ENCODE peak calls at places on chromosomes 13 and 19, in five cellular contexts. O, D, L, V and N are unnamed samples.

GRCh38 chr13:110923777-110924638 is 9.1 kb upstream of the ANKRD10 start:
- DNase-seq in O (no peak), D (no peak), L (no peak), V (no peak), N (no peak)

GRCh38 chr19:46990998-46991676 is 28.5 kb upstream of the NPAS1 start:
- DNase-seq in O (peak; percentile 88), D (no peak), L (peak; percentile 61), V (peak; percentile 50), N (peak; percentile 24)

GRCh38 chr19:48632692-48633147 is 4.5 kb downstream of the DBP start:
- DNase-seq in O (peak; percentile 39), D (no peak), L (no peak), V (no peak), N (no peak)

GRCh38 chr19:18430417-18431144 is 7.4 kb downstream of the ISYNA1 start:
- DNase-seq in O (no peak), D (no peak), L (no peak), V (no peak), N (no peak)

GRCh38 chr13:29515372-29515771 is 80.1 kb downstream of the SLC7A1 start:
- DNase-seq in O (no peak), D (no peak), L (no peak), V (no peak), N (no peak)

GRCh38 chr19:18775586-18776287 is 15.4 kb downstream of the COMP start:
- DNase-seq in O (no peak), D (peak; percentile 15), L (no peak), V (no peak), N (no peak)

GRCh38 chr19:1251503-1252220 is 3.3 kb downstream of the MIDN start:
- DNase-seq in O (no peak), D (no peak), L (no peak), V (no peak), N (no peak)

GRCh38 chr19:58558623-58559274 is 338 bp upstream of the UBE2M start:
- DNase-seq in O (peak; percentile 99), D (peak; percentile 99), L (peak; percentile 100), V (peak; percentile 100), N (no peak)

GRCh38 chr13:45511310-45512147 is 46.8 kb downstream of the COG3 start:
- DNase-seq in O (peak; percentile 60), D (no peak), L (no peak), V (no peak), N (peak; percentile 70)

GRCh38 chr19:19528721-19529490 is at the start of gene YJEFN3:
- DNase-seq in O (peak; percentile 75), D (no peak), L (no peak), V (no peak), N (no peak)

GRCh38 chr13:65836066-65836465 is 1394.1 kb downstream of the PCDH9 start:
- DNase-seq in O (no peak), D (no peak), L (no peak), V (no peak), N (no peak)

GRCh38 chr19:17751103-17751911 is at the start of gene FCHO1:
- DNase-seq in O (no peak), D (no peak), L (peak; percentile 84), V (peak; percentile 79), N (no peak)

GRCh38 chr19:47658431-47659383 is 49.8 kb downstream of the BICRA start:
- DNase-seq in O (no peak), D (no peak), L (no peak), V (no peak), N (no peak)

GRCh38 chr13:110319397-110319773 is 12.3 kb downstream of the COL4A2 start:
- DNase-seq in O (no peak), D (no peak), L (no peak), V (no peak), N (no peak)

GRCh38 chr13:98032168-98032567 is 78.7 kb downstream of the IPO5 start:
- DNase-seq in O (peak; percentile 23), D (no peak), L (no peak), V (no peak), N (no peak)

GRCh38 chr13:79528759-79529191 is 47.8 kb downstream of the NDFIP2 start:
- DNase-seq in O (no peak), D (no peak), L (no peak), V (no peak), N (no peak)

GRCh38 chr13:45301263-45301662 is 39.7 kb downstream of the TPT1 start:
- DNase-seq in O (no peak), D (no peak), L (no peak), V (no peak), N (no peak)

GRCh38 chr13:90414691-90415596 is 932.5 kb upstream of the MIR17HG start:
- DNase-seq in O (no peak), D (no peak), L (no peak), V (no peak), N (no peak)

GRCh38 chr19:1252221-1252817 is 3.9 kb downstream of the MIDN start:
- DNase-seq in O (no peak), D (no peak), L (peak; percentile 54), V (no peak), N (no peak)

GRCh38 chr19:18009412-18010066 is 1.6 kb downstream of the ARRDC2 start:
- DNase-seq in O (no peak), D (no peak), L (peak; percentile 41), V (no peak), N (no peak)

GRCh38 chr19:50203281-50204080 is at the start of gene MYH14:
- DNase-seq in O (peak; percentile 94), D (peak; percentile 87), L (peak; percentile 21), V (peak; percentile 2), N (peak; percentile 93)

GRCh38 chr19:46618670-46619231 is 6.1 kb downstream of the PTGIR start:
- DNase-seq in O (no peak), D (no peak), L (no peak), V (no peak), N (no peak)

GRCh38 chr13:44930907-44931676 is 58.2 kb downstream of the NUFIP1 start:
- DNase-seq in O (peak; percentile 24), D (no peak), L (no peak), V (no peak), N (no peak)

GRCh38 chr13:50382951-50383350 is 367.7 kb downstream of the KCNRG start:
- DNase-seq in O (no peak), D (no peak), L (no peak), V (no peak), N (no peak)

GRCh38 chr19:38082256-38083118 is 141.5 kb downstream of the DPF1 start:
- DNase-seq in O (no peak), D (no peak), L (no peak), V (no peak), N (no peak)

GRCh38 chr13:91162180-91162579 is 185.3 kb upstream of the MIR17HG start:
- DNase-seq in O (peak; percentile 14), D (no peak), L (no peak), V (no peak), N (no peak)

GRCh38 chr19:18122860-18123795 is 25.6 kb downstream of the MAST3 start:
- DNase-seq in O (no peak), D (no peak), L (no peak), V (no peak), N (no peak)

GRCh38 chr13:94329277-94329676 is 150.2 kb downstream of the DCT start:
- DNase-seq in O (no peak), D (no peak), L (no peak), V (no peak), N (no peak)

GRCh38 chr19:281992-282391 is 9.2 kb downstream of the PLPP2 start:
- DNase-seq in O (no peak), D (no peak), L (no peak), V (no peak), N (no peak)

GRCh38 chr13:75600371-75600770 is 35.8 kb upstream of the LMO7 start:
- DNase-seq in O (no peak), D (no peak), L (no peak), V (no peak), N (no peak)

GRCh38 chr13:79392882-79393563 is 13.0 kb downstream of the RBM26 start:
- DNase-seq in O (no peak), D (no peak), L (no peak), V (no peak), N (no peak)

GRCh38 chr19:31943305-31943704 is 402.1 kb upstream of the ZNF507 start:
- DNase-seq in O (peak; percentile 1), D (no peak), L (no peak), V (no peak), N (peak; percentile 55)

GRCh38 chr13:102817907-102818306 is 19.0 kb downstream of the BIVM start:
- DNase-seq in O (no peak), D (no peak), L (no peak), V (no peak), N (no peak)